ENCODE peak calls at places on chromosomes 11 and 22, in four cellular contexts. V, I, R and A are unnamed samples.

GRCh38 chr22:43090130-43090789 is 1.1 kb upstream of the TTLL1 start:
- DNase-seq in V (peak), I (peak), R (peak), A (peak)

GRCh38 chr11:73566977-73567755 is 30.7 kb downstream of the FAM168A start:
- DNase-seq in V (no peak), I (no peak), R (no peak), A (no peak)

GRCh38 chr11:2758751-2759150 is 59.0 kb upstream of the KCNQ1OT1 start:
- DNase-seq in R (no peak), I (no peak), V (no peak), A (no peak)

GRCh38 chr11:94678236-94678635 is 89.9 kb upstream of the AMOTL1 start:
- DNase-seq in I (no peak), R (no peak), V (no peak), A (no peak)

GRCh38 chr11:78161937-78162336 is 22.5 kb upstream of the ALG8 start:
- DNase-seq in I (no peak), V (no peak), R (no peak), A (no peak)

GRCh38 chr11:27081056-27081455 is 40.4 kb downstream of the BBOX1 start:
- DNase-seq in R (no peak), I (no peak), V (no peak), A (no peak)

GRCh38 chr11:118933486-118933885 is 7.8 kb upstream of the BCL9L start:
- DNase-seq in R (no peak), V (no peak), I (no peak), A (no peak)

GRCh38 chr11:6116638-6117037 is 9.2 kb downstream of the OR56B4 start:
- DNase-seq in R (no peak), I (no peak), V (no peak), A (no peak)

GRCh38 chr22:42202669-42203068 is 67.8 kb downstream of the TCF20 start:
- DNase-seq in V (no peak), I (no peak), R (no peak), A (no peak)

GRCh38 chr11:82842019-82842418 is 58.2 kb downstream of the PRCP start:
- DNase-seq in R (no peak), V (no peak), I (no peak), A (no peak)

GRCh38 chr11:47377571-47378010 is 756 bp downstream of the SPI1 start:
- DNase-seq in I (peak), V (no peak), R (no peak), A (no peak)
- TF ChIP-seq POLR2AphosphoS2 in I (no peak), V (no peak), R (no peak), A (no peak)

GRCh38 chr11:120912504-120912903 is 111.4 kb upstream of the TBCEL start:
- DNase-seq in V (peak), I (no peak), R (no peak), A (peak)
- TF ChIP-seq POLR2AphosphoS2 in V (no peak), I (no peak), R (no peak), A (no peak)

DNA sequence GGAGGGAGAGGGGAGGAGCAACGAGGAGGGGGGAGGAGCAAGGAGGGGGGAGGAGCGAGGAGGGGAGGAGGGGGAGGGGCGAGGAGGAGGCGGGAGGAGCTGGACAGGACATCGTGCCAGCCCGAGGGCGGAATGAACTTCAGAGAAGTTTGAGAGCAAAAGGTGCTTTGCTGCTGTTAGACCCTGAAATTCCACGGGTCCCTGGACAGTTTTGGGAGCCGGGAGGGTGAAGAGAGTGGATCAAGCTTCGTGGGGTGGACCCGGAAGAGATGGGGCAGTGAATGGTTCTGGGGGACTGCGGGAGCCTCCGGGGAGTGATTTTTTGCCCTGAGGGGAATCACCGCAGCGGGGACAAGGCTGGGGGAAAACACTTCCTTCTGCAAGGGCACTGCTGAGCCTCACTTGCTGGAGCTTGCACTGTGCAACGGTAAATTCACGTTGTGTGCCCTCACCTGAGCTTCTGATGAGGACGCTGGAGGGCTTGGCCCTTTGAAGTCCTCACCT is 10.7 kb upstream of the NLRP6 start:
- DNase-seq in R (peak), V (no peak), I (peak), A (peak)
- TF ChIP-seq POLR2AphosphoS2 in R (peak), V (no peak), I (no peak), A (no peak)

DNA sequence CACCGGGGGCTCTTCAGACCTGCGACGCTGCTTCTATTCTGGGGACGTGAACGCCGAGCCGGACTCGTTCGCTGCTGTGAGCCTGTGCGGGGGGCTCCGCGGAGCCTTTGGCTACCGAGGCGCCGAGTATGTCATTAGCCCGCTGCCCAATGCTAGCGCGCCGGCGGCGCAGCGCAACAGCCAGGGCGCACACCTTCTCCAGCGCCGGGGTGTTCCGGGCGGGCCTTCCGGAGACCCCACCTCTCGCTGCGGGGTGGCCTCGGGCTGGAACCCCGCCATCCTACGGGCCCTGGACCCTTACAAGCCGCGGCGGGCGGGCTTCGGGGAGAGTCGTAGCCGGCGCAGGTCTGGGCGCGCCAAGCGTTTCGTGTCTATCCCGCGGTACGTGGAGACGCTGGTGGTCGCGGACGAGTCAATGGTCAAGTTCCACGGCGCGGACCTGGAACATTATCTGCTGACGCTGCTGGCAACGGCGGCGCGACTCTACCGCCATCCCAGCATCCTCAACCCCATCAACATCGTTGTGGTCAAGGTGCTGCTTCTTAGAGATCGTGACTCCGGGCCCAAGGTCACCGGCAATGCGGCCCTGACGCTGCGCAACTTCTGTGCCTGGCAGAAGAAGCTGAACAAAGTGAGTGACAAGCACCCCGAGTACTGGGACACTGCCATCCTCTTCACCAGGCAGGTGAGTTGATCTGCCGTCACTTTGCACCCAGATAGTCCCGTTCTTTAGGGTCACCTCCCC is 973 bp downstream of the ADAMTS15 start:
- DNase-seq in R (no peak), V (no peak), I (no peak), A (no peak)
- TF ChIP-seq POLR2AphosphoS2 in R (no peak), V (no peak), I (no peak), A (no peak)

GRCh38 chr22:39534092-39534506 is 1.6 kb upstream of the RPS19BP1 start:
- DNase-seq in I (no peak), R (no peak), V (peak), A (no peak)

GRCh38 chr22:39530692-39531331 is 1.7 kb downstream of the RPS19BP1 start:
- DNase-seq in R (no peak), V (peak), I (peak), A (no peak)

GRCh38 chr22:39530136-39530535 is 2.4 kb downstream of the RPS19BP1 start:
- DNase-seq in R (no peak), V (no peak), I (no peak), A (no peak)

GRCh38 chr22:39534591-39535301 is 2.2 kb upstream of the RPS19BP1 start:
- DNase-seq in I (peak), R (no peak), V (peak), A (peak)

DNA sequence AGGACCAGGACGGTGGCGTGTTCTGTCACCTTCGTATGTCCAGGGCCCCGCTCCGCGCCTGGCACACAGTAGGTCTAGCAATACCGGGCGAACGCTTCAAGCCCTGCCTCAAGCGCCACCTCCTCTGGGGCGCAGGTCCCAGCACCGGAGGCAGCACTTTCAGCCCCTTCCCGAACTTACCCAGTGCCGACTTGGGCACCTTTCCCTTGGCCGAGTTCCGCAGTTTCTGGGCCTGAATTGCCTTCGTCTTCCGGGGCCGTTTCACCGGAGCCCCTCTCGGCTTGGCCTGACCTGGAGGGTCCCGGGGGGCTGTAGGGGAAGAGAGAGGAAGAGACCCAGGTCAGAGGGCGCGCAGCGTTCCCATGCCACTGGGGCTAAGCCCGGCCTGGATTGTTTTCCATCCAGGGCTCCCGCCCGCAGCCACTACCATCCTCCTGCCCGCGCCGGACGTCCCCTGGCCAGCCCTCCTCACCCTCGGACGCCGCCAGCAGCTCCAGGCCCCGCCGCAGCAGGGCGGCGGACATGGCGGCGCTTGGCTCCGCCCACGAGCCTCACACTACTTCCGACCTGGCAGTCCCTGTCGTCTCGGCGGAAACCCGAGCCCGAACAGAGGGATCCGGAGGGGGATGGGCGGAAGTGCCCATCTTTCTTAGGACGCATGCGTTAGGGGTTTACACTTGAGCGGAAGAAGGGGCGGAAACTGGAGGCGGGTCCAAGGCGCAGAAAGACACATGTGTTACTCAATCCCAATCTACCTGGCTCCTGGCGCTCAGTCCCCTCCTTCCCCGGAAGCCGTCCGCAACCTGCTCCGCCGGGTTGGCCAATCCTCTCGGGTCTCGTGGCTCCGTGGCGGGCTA is at the start of gene RPS19BP1:
- DNase-seq in R (peak), I (peak), V (peak), A (peak)
- TF ChIP-seq POLR2AphosphoS2 in R (peak), I (no peak), V (no peak), A (no peak)

GRCh38 chr11:111566324-111566723 is 25.8 kb downstream of the LAYN start:
- DNase-seq in V (no peak), I (no peak), R (no peak), A (no peak)

GRCh38 chr11:111561801-111562325 is 21.3 kb downstream of the LAYN start:
- DNase-seq in I (no peak), V (peak), R (no peak), A (no peak)

GRCh38 chr11:111561306-111561705 is 20.8 kb downstream of the LAYN start:
- DNase-seq in I (no peak), V (no peak), R (no peak), A (no peak)

GRCh38 chr11:111562692-111563389 is 22.3 kb downstream of the LAYN start:
- DNase-seq in V (peak), R (no peak), I (no peak), A (no peak)

GRCh38 chr11:111565111-111565720 is 24.7 kb downstream of the LAYN start:
- DNase-seq in V (peak), R (peak), I (peak), A (peak)
- TF ChIP-seq POLR2AphosphoS2 in V (no peak), R (no peak), I (no peak), A (no peak)

GRCh38 chr11:130165601-130166456 is 6.2 kb downstream of the ST14 start:
- DNase-seq in I (no peak), V (no peak), R (no peak), A (no peak)

GRCh38 chr11:130161441-130161840 is 1.9 kb downstream of the ST14 start:
- DNase-seq in I (no peak), R (no peak), V (no peak), A (no peak)

GRCh38 chr11:130162733-130163132 is 3.2 kb downstream of the ST14 start:
- DNase-seq in I (no peak), R (no peak), V (no peak), A (no peak)

GRCh38 chr11:130164221-130164570 is 4.6 kb downstream of the ST14 start:
- DNase-seq in V (no peak), R (no peak), I (no peak), A (no peak)

DNA sequence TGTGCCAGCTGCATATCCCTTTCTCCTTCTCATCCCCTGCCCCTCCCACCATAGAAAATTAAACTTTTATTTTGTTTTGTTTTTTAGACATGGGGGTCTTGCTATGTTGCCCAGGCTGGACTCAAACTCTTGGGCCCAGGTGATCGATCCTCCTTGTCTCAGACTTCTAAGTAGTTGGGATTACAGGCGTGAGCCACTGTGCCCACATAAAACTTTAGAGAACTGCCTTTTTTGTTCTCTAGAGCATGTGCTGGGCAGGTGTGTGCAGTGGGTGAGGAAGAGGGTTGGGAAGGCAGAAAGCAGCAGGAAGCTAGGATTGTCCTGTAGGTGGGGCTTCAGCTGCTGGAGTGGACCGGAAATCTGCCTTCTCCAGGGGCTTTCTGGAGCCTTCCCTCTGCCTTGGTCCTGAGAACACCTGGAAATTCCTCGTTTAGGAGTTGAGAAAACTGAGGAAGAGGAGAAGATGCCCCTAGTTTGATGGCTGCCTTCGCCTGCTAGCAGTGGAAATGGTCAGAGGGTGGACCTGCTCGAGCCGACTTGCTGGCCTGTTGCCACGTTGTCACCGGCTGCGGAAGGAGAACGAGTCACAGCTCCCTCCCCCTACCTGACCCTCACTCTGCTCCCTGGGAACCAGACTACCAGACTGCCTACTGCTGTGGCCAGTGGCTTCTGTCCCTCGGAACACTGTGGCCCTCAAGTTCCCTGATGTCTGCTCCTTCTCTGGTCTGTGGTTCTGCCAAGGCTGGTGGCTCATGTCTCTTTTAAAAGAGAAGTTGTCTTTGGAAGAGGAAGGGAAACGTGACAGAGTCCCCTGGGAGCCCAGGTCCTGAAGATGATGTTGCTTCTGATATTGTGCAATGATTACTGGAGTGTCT is 4.0 kb downstream of the ST14 start:
- DNase-seq in I (peak), V (peak), R (no peak), A (no peak)
- TF ChIP-seq POLR2AphosphoS2 in I (no peak), V (no peak), R (no peak), A (no peak)

GRCh38 chr11:68036717-68037239 is 2.0 kb upstream of the TCIRG1 start:
- DNase-seq in V (no peak), R (no peak), I (no peak), A (no peak)
- TF ChIP-seq POLR2AphosphoS2 in V (no peak), R (no peak), I (no peak), A (no peak)

GRCh38 chr11:43493431-43493830 is 134.7 kb downstream of the TTC17 start:
- DNase-seq in R (no peak), V (no peak), I (no peak), A (no peak)
- TF ChIP-seq POLR2AphosphoS2 in R (no peak), V (no peak), I (no peak), A (no peak)